ENCODE peak calls at places on chromosomes 12 and 14, in eight cellular contexts. D is NCI-H226; Q is stimulated activated CD8-positive, alpha-beta memory T cell treated with anti-CD3 and anti-CD28 coated beads, Interleukin-4, amount 100 ng/mL, for 1 hour; N is HCT116; J is G401; R is endothelial cell; U is Panc1; Y is RWPE1. G is an unnamed sample.

GRCh38 chr14:23183479-23183878 is at the start of gene SLC7A8:
- DNase-seq in Y (no peak), N (peak), Q (no peak), R (peak), U (no peak), J (peak), D (no peak), G (peak)

GRCh38 chr14:20578325-20578724 is 9.5 kb downstream of the RNASE11 start:
- DNase-seq in U (no peak), Q (no peak), J (no peak), N (no peak), D (no peak), Y (no peak), R (no peak), G (no peak)

GRCh38 chr14:76352639-76353281 is 23.2 kb upstream of the ESRRB start:
- DNase-seq in Q (peak), U (no peak), R (peak), D (no peak), Y (peak), N (no peak), J (peak), G (peak)

GRCh38 chr14:23608454-23608853 is 27.7 kb upstream of the DHRS2 start:
- DNase-seq in R (no peak), J (peak), Y (no peak), Q (no peak), D (no peak), N (no peak), U (no peak), G (no peak)

GRCh38 chr14:98607341-98607910 is 664.6 kb downstream of the BCL11B start:
- DNase-seq in U (no peak), R (no peak), J (no peak), D (no peak), Y (no peak), Q (no peak), N (no peak), G (no peak)

GRCh38 chr14:32661216-32661615 is 277.5 kb upstream of the NPAS3 start:
- DNase-seq in Q (no peak), N (no peak), J (no peak), Y (no peak), R (no peak), U (no peak), D (no peak), G (no peak)

GRCh38 chr14:27008187-27008586 is 410.4 kb upstream of the NOVA1 start:
- DNase-seq in D (no peak), U (no peak), N (no peak), R (no peak), Y (no peak), Q (no peak), J (no peak), G (no peak)

GRCh38 chr14:24085215-24085614 is 8.9 kb upstream of the PCK2 start:
- DNase-seq in Q (no peak), N (no peak), D (no peak), U (no peak), R (no peak), Y (no peak), J (no peak), G (no peak)

GRCh38 chr12:129901256-129901655 is 2.6 kb downstream of the TMEM132D start:
- DNase-seq in Q (no peak), J (no peak), R (no peak), D (no peak), Y (peak), N (no peak), U (no peak), G (no peak)

GRCh38 chr12:130351331-130351730 is 13.6 kb downstream of the PIWIL1 start:
- DNase-seq in U (no peak), Y (peak), R (no peak), Q (no peak), N (no peak), D (no peak), J (no peak), G (no peak)

GRCh38 chr12:76032043-76032981 is 736 bp upstream of the PHLDA1 start:
- DNase-seq in D (no peak), J (peak), Y (peak), U (no peak), R (peak), N (no peak), Q (no peak), G (peak)

GRCh38 chr12:68446896-68447806 is 115.0 kb upstream of the MDM1 start:
- DNase-seq in J (no peak), Y (no peak), U (no peak), D (no peak), R (no peak), Q (no peak), N (no peak), G (no peak)

GRCh38 chr14:73116079-73116665 is 20.1 kb upstream of the PSEN1 start:
- DNase-seq in R (no peak), J (no peak), D (no peak), Q (no peak), U (no peak), Y (no peak), N (no peak), G (no peak)

GRCh38 chr14:65277027-65277426 is 135.5 kb upstream of the FUT8 start:
- DNase-seq in D (no peak), J (no peak), U (no peak), N (no peak), R (no peak), Y (peak), Q (no peak), G (no peak)

GRCh38 chr12:14723763-14724162 is 27.4 kb upstream of the GUCY2C start:
- DNase-seq in N (peak), D (peak), Y (no peak), J (peak), Q (no peak), R (peak), U (no peak), G (peak)

GRCh38 chr12:42039146-42039545 is 105.5 kb downstream of the GXYLT1 start:
- DNase-seq in Q (no peak), R (no peak), N (peak), U (no peak), D (peak), Y (peak), J (no peak), G (no peak)

GRCh38 chr14:90663680-90664079 is 152.6 kb downstream of the TTC7B start:
- DNase-seq in R (no peak), Q (no peak), J (peak), N (no peak), U (no peak), Y (no peak), D (no peak), G (no peak)

GRCh38 chr14:61385002-61385685 is 63.8 kb downstream of the PRKCH start:
- DNase-seq in R (no peak), Y (no peak), U (no peak), J (no peak), Q (no peak), N (no peak), D (no peak), G (no peak)

GRCh38 chr12:81585787-81586186 is 173.4 kb downstream of the PPFIA2 start:
- DNase-seq in U (no peak), D (no peak), Q (no peak), Y (no peak), N (no peak), R (no peak), J (no peak), G (no peak)

GRCh38 chr14:50344116-50344775 is 32.1 kb downstream of the DMAC2L start:
- DNase-seq in Y (no peak), R (no peak), D (peak), J (no peak), Q (no peak), U (no peak), N (no peak), G (no peak)

GRCh38 chr12:113244015-113244983 is 23.0 kb downstream of the TPCN1 start:
- DNase-seq in D (peak), R (no peak), N (no peak), Q (no peak), Y (peak), U (no peak), J (peak), G (peak)